ENCODE peak calls at places on chromosomes 1 and 21, in eight cellular contexts. U is GM10248, T is transverse colon, S is A549, K is endothelial cell, H is right atrium auricular region, P is GM23338, J is chondrocyte. Q is an unnamed sample.

GRCh38 chr1:216815239-216815955 is 92.2 kb upstream of the ESRRG start:
- DNase-seq in T (no peak), P (peak), H (no peak), S (no peak), K (no peak), J (no peak), U (no peak), Q (no peak)

GRCh38 chr1:231376875-231377549 is 38.9 kb downstream of the SPRTN start:
- DNase-seq in P (no peak), T (no peak), J (no peak), U (no peak), S (no peak), H (no peak), K (no peak), Q (no peak)

GRCh38 chr21:45534591-45535331 is 7.5 kb downstream of the SLC19A1 start:
- DNase-seq in U (no peak), T (peak), J (peak), S (no peak), P (no peak), K (no peak), H (no peak), Q (no peak)

GRCh38 chr1:182802006-182802798 is 12.6 kb downstream of the NPL start:
- DNase-seq in P (no peak), J (no peak), T (no peak), S (no peak), K (no peak), U (no peak), H (no peak), Q (no peak)

GRCh38 chr21:45872902-45873301 is 108.7 kb upstream of the COL6A1 start:
- DNase-seq in T (no peak), H (no peak), S (no peak), U (no peak), K (no peak), J (no peak), P (no peak), Q (no peak)

GRCh38 chr1:244368279-244368678 is 83.4 kb downstream of the ADSS2 start:
- DNase-seq in S (no peak), H (no peak), U (no peak), J (no peak), K (no peak), T (no peak), P (no peak), Q (no peak)

GRCh38 chr1:89739013-89739843 is 81.6 kb upstream of the LRRC8D start:
- DNase-seq in U (peak), H (no peak), K (no peak), S (no peak), J (no peak), T (no peak), P (no peak), Q (no peak)

GRCh38 chr21:40416572-40416971 is 430.4 kb downstream of the DSCAM start:
- DNase-seq in J (no peak), P (no peak), S (no peak), U (no peak), T (no peak), H (no peak), K (no peak), Q (no peak)

GRCh38 chr1:8858112-8858668 is 20.3 kb downstream of the ENO1 start:
- DNase-seq in T (no peak), U (no peak), H (no peak), J (no peak), P (no peak), S (no peak), K (peak), Q (no peak)

GRCh38 chr1:67747667-67748066 is 62.7 kb downstream of the GADD45A start:
- DNase-seq in T (no peak), H (no peak), U (no peak), S (no peak), K (no peak), J (no peak), P (no peak), Q (no peak)

GRCh38 chr1:178273707-178274410 is 180.0 kb downstream of the RASAL2 start:
- DNase-seq in H (no peak), P (no peak), T (no peak), U (peak), S (no peak), J (no peak), K (no peak), Q (no peak)

GRCh38 chr1:176656257-176656995 is 193.5 kb downstream of the PAPPA2 start:
- DNase-seq in S (no peak), J (no peak), H (no peak), U (no peak), T (no peak), K (no peak), P (no peak), Q (no peak)

GRCh38 chr1:243364866-243365265 is 109.0 kb downstream of the SDCCAG8 start:
- DNase-seq in H (no peak), P (no peak), T (no peak), S (no peak), K (no peak), J (no peak), U (no peak), Q (no peak)

GRCh38 chr1:109933856-109934711 is 23.4 kb downstream of the CSF1 start:
- DNase-seq in H (no peak), J (no peak), U (no peak), P (no peak), S (no peak), T (no peak), K (no peak), Q (no peak)

GRCh38 chr1:204426035-204426436 is 14.4 kb upstream of the PPP1R15B start:
- DNase-seq in J (no peak), U (no peak), S (peak), P (no peak), H (peak), T (no peak), K (no peak), Q (no peak)

GRCh38 chr21:42973309-42973990 is 912 bp upstream of the PKNOX1 start:
- DNase-seq in T (no peak), U (no peak), J (no peak), K (no peak), P (no peak), S (no peak), H (peak), Q (no peak)

GRCh38 chr1:108671142-108671541 is 10.2 kb upstream of the HENMT1 start:
- DNase-seq in T (no peak), U (no peak), P (no peak), J (no peak), S (no peak), K (no peak), H (no peak), Q (no peak)

GRCh38 chr1:81801834-81802531 is 1.2 kb downstream of the ADGRL2 start:
- DNase-seq in S (no peak), K (peak), T (no peak), U (peak), J (no peak), H (no peak), P (peak), Q (peak)
- TF ChIP-seq CTCF in S (no peak), K (no peak), T (no peak), U (no peak), J (no peak), H (no peak), P (no peak), Q (no peak)

GRCh38 chr1:154329152-154329521 is 3.8 kb downstream of the ATP8B2 start:
- DNase-seq in J (no peak), P (peak), U (no peak), S (no peak), T (no peak), H (no peak), K (peak), Q (no peak)
- TF ChIP-seq CTCF in J (peak), P (peak), U (no peak), S (no peak), T (no peak), H (no peak), K (no peak), Q (peak)

DNA sequence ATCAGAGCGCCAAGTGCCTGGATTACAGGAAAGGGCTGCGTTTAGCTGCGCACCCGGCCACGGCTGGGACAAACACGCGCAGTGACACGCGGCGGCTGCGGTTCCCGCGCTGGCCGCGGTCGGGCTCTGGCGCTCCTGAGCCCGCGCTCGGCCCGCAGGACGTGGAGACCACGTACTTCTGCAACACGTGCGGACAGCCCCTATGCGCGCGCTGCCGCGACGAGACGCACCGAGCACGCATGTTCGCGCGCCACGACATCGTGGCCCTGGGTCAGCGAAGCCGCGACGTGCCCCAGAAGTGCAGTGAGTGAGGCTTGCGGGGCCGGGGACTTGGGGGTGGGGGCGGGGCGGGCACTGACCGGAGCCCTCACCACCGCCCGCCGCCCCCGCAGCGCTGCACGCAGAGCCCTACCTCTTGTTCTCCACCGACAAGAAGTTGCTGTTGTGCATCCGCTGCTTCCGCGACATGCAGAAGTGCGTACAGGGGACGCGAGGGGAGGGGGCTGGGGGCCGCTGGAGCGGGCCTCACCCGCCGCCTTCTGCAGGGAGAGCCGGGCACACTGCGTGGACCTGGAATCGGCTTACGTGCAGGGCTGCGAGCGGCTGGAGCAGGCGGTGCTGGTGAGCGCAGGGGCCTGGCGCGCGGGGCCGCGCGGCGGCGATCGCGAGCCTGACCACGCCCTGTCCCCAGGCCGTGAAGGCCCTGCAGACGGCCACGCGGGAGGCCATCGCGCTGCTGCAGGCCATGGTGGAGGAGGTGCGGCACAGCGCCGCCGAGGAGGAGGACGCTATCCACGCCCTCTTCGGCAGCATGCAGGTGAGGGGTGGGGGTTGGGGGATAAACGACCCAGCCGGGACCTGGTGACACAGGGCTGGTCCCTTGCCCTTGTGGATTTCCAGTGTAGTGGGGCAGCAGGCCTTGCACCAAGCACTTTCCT is 3.1 kb downstream of the RNF207 start:
- DNase-seq in K (peak), U (peak), P (peak), T (peak), J (no peak), H (no peak), S (no peak), Q (peak)
- TF ChIP-seq CTCF in K (peak), U (peak), P (peak), T (peak), J (peak), H (peak), S (no peak), Q (peak)

GRCh38 chr1:224434447-224435317 is at the start of gene WDR26:
- DNase-seq in P (peak), H (peak), J (no peak), T (peak), U (peak), K (peak), S (peak), Q (peak)
- TF ChIP-seq CTCF in P (no peak), H (no peak), J (peak), T (no peak), U (no peak), K (no peak), S (no peak), Q (peak)

DNA sequence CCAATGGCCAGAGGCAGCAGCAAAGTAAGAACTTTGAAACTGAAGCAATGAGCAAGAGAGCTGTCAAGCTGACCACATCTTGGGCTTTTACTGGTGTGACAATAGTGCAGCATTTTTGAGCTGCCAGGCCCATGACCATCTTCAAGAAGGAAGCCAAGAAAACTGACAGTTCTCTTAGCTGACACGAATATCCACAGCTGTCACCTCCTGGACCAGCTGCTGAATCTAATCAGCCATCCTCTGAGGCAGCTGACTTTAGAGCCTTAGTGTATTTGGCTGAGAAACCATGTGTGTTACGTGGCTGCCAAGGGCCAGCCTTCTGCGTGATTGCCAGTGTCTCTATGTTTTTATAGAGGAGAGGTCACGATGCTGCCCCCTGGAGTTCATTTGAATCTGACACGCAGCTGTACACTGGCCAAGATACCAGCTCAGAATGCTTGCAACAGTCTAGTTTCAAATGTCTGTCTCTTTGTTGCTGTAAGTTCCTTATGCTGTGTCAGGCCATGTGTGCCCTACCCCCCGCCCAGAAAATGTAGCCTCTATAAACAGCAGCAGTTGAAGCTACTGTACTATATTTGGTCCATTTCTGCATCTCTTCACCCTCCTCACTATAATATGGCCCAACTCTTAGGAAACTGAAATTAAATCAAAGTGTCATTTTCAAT is 39.7 kb downstream of the PALMD start:
- DNase-seq in P (peak), J (no peak), H (peak), K (peak), S (peak), U (peak), T (peak), Q (peak)
- TF ChIP-seq CTCF in P (peak), J (peak), H (peak), K (peak), S (peak), U (peak), T (peak), Q (peak)

GRCh38 chr1:241614144-241614543 is 26.0 kb downstream of the CHML start:
- DNase-seq in T (no peak), H (no peak), P (no peak), U (no peak), K (no peak), J (no peak), S (no peak), Q (no peak)

GRCh38 chr1:241612533-241613505 is 27.4 kb downstream of the CHML start:
- DNase-seq in S (no peak), U (no peak), T (no peak), H (no peak), P (peak), K (no peak), J (no peak), Q (no peak)

GRCh38 chr1:241610056-241610815 is 29.9 kb downstream of the CHML start:
- DNase-seq in K (peak), U (no peak), S (peak), P (no peak), T (peak), H (no peak), J (no peak), Q (no peak)

GRCh38 chr1:241608379-241609033 is 31.7 kb downstream of the CHML start:
- DNase-seq in U (no peak), K (no peak), S (no peak), J (no peak), H (no peak), T (no peak), P (no peak), Q (no peak)

DNA sequence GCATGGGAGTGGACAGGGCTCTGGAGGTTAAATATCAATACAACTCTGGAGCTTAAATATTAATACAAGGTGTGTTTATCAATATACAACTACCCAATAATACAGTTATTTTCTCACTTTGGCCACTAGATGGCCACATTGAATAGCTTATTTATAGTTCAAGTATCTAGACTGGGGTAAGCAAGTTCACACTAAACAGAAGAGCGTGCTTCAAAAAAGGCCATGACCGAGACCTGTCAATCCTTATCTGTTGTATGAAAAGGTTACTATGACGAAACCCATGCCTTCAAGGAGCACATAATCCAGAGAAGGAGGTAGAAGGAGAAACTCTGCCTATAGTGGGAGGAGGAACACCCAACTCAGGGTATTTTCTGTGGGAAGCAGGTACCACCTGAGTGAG is 29.1 kb downstream of the CHML start:
- DNase-seq in S (peak), P (peak), H (no peak), T (no peak), K (no peak), U (peak), J (no peak), Q (no peak)
- TF ChIP-seq CTCF in S (peak), P (peak), H (peak), T (peak), K (peak), U (peak), J (peak), Q (peak)

DNA sequence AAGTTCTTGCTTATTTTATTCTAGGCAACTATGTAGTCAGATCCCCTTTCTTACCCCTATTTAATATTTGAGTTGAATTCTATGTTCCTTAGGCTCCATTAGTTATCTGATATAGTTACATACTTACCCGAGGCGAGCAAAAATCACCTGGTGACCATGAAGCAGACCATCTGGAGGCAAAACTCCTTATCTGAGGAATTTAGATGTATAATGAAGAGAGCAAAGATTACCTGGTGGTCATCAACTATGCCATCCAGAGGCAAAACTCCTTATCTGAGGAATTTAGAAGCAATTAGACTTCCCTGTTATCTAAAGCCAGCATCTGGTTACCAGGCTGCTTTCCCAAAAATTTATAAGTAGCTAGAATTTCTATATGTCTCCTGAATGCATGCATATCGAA is 129.9 kb downstream of the PATJ start:
- DNase-seq in S (no peak), U (no peak), K (no peak), J (no peak), T (no peak), H (no peak), P (no peak), Q (no peak)
- TF ChIP-seq CTCF in S (no peak), U (no peak), K (no peak), J (no peak), T (no peak), H (no peak), P (no peak), Q (no peak)

DNA sequence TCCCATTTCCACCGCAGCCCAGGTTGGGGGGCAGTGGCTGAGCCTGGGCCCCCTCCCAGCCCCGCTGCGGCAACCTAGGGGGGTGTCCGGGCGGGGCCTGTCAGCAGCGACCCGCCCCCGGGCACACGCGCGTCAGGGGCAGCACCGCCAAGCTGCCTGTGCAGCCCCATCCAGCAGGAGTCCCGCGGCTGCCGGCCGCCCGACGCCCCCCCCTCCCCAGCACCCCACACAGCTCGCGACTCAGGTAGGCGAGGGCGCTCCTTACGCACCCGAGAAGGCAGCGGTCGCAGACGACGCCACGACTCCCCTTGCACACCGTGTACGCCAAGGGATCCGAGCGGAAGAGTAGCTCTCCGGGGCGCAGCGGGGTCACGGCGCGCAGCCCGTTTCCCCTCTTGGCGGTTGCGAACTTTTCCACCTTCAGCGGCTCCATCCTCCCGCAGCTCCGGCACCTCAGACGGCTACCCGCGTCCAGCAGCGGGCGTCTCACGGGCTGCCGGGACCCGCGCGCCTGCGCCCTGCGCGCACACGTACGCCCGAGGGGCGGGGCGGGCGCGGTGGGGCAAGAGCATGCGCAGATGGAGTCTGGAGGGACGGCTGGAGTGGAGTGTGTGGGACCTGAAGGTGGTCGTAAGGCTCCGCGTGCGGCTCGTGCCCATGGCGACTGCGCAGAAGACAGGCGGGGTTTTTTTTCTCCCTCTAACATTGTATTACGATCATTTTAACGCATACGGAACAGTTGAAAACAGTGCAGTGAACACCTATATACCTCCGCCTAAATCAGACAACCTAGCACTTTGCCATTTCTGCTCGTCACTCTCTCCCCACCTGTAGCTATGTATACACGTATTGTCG is at the start of gene SMYD3:
- DNase-seq in U (peak), K (peak), P (peak), T (peak), S (peak), H (no peak), J (no peak), Q (peak)
- TF ChIP-seq CTCF in U (peak), K (no peak), P (no peak), T (peak), S (peak), H (no peak), J (peak), Q (peak)

GRCh38 chr1:209899948-209900347 is 38.1 kb upstream of the SYT14 start:
- DNase-seq in J (no peak), H (no peak), U (peak), P (peak), K (peak), T (no peak), S (no peak), Q (no peak)
- TF ChIP-seq CTCF in J (peak), H (no peak), U (peak), P (peak), K (peak), T (no peak), S (peak), Q (peak)